ENCODE peak calls at places on chromosomes 6 and 20, in ten cellular contexts. U is GM12878, X is cardiac muscle cell, D is H7, K is astrocyte of the spinal cord, O is spleen, Z is IMR-90, R is tibial nerve, Y is ovary, J is heart left ventricle. V is an unnamed sample.

GRCh38 chr20:53943522-53944291 is 126.7 kb downstream of the BCAS1 start:
- DNase-seq in U (no peak), X (peak), D (peak), K (peak), O (no peak), Z (peak), R (no peak), Y (no peak), J (no peak), V (peak)

GRCh38 chr20:61120595-61121515 is 131.2 kb upstream of the CDH4 start:
- DNase-seq in U (no peak), X (peak), D (no peak), K (peak), O (no peak), Z (peak), R (peak), Y (no peak), J (peak), V (peak)

GRCh38 chr20:58503668-58504067 is 11.5 kb downstream of the APCDD1L start:
- DNase-seq in U (no peak), X (no peak), D (no peak), K (no peak), O (no peak), Z (no peak), R (no peak), Y (no peak), J (no peak), V (no peak)

GRCh38 chr6:130322673-130323268 is 43.0 kb upstream of the TMEM200A start:
- DNase-seq in U (peak), X (peak), D (peak), K (peak), O (no peak), Z (peak), R (peak), Y (peak), J (no peak), V (peak)

GRCh38 chr6:47934023-47934422 is 152.2 kb downstream of the OPN5 start:
- DNase-seq in U (no peak), X (no peak), D (no peak), K (no peak), O (no peak), Z (no peak), R (no peak), Y (no peak), J (peak), V (no peak)

GRCh38 chr6:11364971-11365397 is 132.5 kb upstream of the NEDD9 start:
- DNase-seq in U (no peak), X (peak), D (no peak), K (peak), O (no peak), Z (no peak), R (peak), Y (no peak), J (no peak), V (no peak)

GRCh38 chr6:43578748-43579147 is 2.8 kb downstream of the POLH start:
- DNase-seq in U (no peak), X (no peak), D (no peak), K (no peak), O (no peak), Z (peak), R (no peak), Y (no peak), J (no peak), V (peak)

GRCh38 chr6:26613717-26614683 is 17.2 kb downstream of the ABT1 start:
- DNase-seq in U (no peak), X (no peak), D (peak), K (no peak), O (no peak), Z (no peak), R (no peak), Y (no peak), J (no peak), V (no peak)

GRCh38 chr20:16729080-16729479 is 746 bp upstream of the SNRPB2 start:
- DNase-seq in U (no peak), X (no peak), D (no peak), K (no peak), O (no peak), Z (no peak), R (no peak), Y (no peak), J (no peak), V (no peak)

GRCh38 chr6:106223300-106223930 is 102.1 kb downstream of the ATG5 start:
- DNase-seq in U (peak), X (peak), D (peak), K (peak), O (no peak), Z (peak), R (peak), Y (no peak), J (no peak), V (peak)

GRCh38 chr6:16473908-16474791 is 235.8 kb downstream of the GMPR start:
- DNase-seq in U (peak), X (no peak), D (no peak), K (no peak), O (no peak), Z (no peak), R (no peak), Y (no peak), J (no peak), V (no peak)

GRCh38 chr6:41785689-41786450 is 1.6 kb upstream of the TOMM6 start:
- DNase-seq in U (no peak), X (peak), D (no peak), K (peak), O (no peak), Z (no peak), R (no peak), Y (no peak), J (no peak), V (no peak)

GRCh38 chr20:2917266-2917665 is 44.0 kb downstream of the PTPRA start:
- DNase-seq in U (no peak), X (no peak), D (no peak), K (no peak), O (no peak), Z (no peak), R (no peak), Y (no peak), J (no peak), V (no peak)

GRCh38 chr6:151417477-151417876 is 26.1 kb upstream of the ZBTB2 start:
- DNase-seq in U (no peak), X (no peak), D (no peak), K (no peak), O (no peak), Z (no peak), R (no peak), Y (no peak), J (no peak), V (no peak)

GRCh38 chr20:6061544-6061943 is 7.7 kb upstream of the LRRN4 start:
- DNase-seq in U (no peak), X (no peak), D (no peak), K (no peak), O (no peak), Z (no peak), R (no peak), Y (no peak), J (no peak), V (no peak)

GRCh38 chr6:7169296-7169721 is 61.5 kb downstream of the RREB1 start:
- DNase-seq in U (no peak), X (peak), D (no peak), K (no peak), O (no peak), Z (no peak), R (peak), Y (no peak), J (peak), V (peak)

GRCh38 chr6:41638801-41639555 is 710 bp downstream of the MDFI start:
- DNase-seq in U (no peak), X (peak), D (peak), K (peak), O (peak), Z (no peak), R (peak), Y (peak), J (peak), V (no peak)

GRCh38 chr20:1119128-1119505 is 715 bp downstream of the PSMF1 start:
- DNase-seq in U (no peak), X (no peak), D (peak), K (no peak), O (no peak), Z (no peak), R (no peak), Y (no peak), J (no peak), V (no peak)

GRCh38 chr20:41631826-41632225 is 13.6 kb upstream of the CHD6 start:
- DNase-seq in U (no peak), X (peak), D (no peak), K (peak), O (no peak), Z (peak), R (peak), Y (no peak), J (peak), V (peak)

GRCh38 chr6:120854583-120854982 is 479.7 kb downstream of the TBC1D32 start:
- DNase-seq in U (no peak), X (no peak), D (no peak), K (no peak), O (no peak), Z (no peak), R (no peak), Y (no peak), J (no peak), V (no peak)

GRCh38 chr6:145963216-145964068 is 716 bp downstream of the SHPRH start:
- DNase-seq in U (peak), X (peak), D (no peak), K (peak), O (no peak), Z (peak), R (no peak), Y (no peak), J (peak), V (peak)

GRCh38 chr6:14118444-14118843 is 872 bp downstream of the CD83 start:
- DNase-seq in U (no peak), X (no peak), D (no peak), K (no peak), O (no peak), Z (no peak), R (no peak), Y (no peak), J (no peak), V (no peak)
- H3K4me3 ChIP-seq in U (peak), X (no peak), D (no peak), K (no peak), O (peak), Z (no peak), R (no peak), Y (peak), J (peak), V (no peak)

GRCh38 chr6:18235524-18235923 is 28.8 kb downstream of the DEK start:
- DNase-seq in U (no peak), X (no peak), D (no peak), K (no peak), O (no peak), Z (no peak), R (no peak), Y (no peak), J (no peak), V (no peak)
- H3K4me3 ChIP-seq in U (no peak), X (no peak), D (no peak), K (no peak), O (no peak), Z (no peak), R (no peak), Y (no peak), J (no peak), V (no peak)

GRCh38 chr6:155110721-155111120 is 115.6 kb downstream of the TIAM2 start:
- DNase-seq in U (no peak), X (no peak), D (no peak), K (no peak), O (no peak), Z (no peak), R (no peak), Y (no peak), J (no peak), V (no peak)

GRCh38 chr6:155107432-155108069 is 112.4 kb downstream of the TIAM2 start:
- DNase-seq in U (no peak), X (no peak), D (no peak), K (no peak), O (no peak), Z (no peak), R (no peak), Y (no peak), J (no peak), V (no peak)

GRCh38 chr6:155103816-155104366 is 108.8 kb downstream of the TIAM2 start:
- DNase-seq in U (no peak), X (peak), D (peak), K (no peak), O (no peak), Z (no peak), R (no peak), Y (no peak), J (no peak), V (peak)

GRCh38 chr6:155106456-155107107 is 111.5 kb downstream of the TIAM2 start:
- DNase-seq in U (no peak), X (no peak), D (no peak), K (no peak), O (no peak), Z (no peak), R (no peak), Y (no peak), J (no peak), V (peak)

DNA sequence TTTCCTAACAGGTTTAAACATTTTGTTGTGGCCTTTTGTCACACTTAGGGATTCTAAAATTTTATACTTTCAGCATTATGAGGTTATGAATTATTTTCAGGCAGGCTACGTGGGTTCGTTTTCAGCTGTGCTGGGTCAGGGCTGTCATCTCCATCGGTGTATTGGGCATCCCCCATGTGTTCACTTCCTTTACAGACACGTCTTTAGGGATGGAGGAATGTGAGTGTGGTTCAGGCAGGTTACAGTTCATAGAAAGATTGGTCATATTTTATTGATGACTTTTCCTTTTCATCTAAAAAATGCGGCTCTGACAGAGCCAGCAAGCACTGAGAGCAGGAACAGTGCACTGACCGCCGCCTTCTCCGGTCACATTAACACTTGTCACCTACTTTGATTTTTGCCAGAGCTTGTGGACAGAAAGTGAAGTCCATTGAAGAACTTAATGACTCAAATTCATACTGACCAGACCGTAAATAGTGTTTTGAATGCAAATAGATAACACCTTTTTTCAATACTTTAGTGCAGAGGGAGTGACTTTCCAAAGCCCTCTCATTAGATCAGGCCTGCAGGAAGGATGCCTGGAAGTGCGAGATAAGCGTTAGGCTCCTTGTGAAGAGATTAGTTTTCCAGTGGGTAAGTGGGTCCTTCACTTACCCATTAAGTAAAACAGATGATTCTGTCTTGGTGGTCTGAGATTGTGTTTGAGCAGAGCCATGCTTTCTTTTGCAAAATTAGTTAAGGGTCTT is 113.1 kb downstream of the TIAM2 start:
- DNase-seq in U (no peak), X (no peak), D (no peak), K (no peak), O (no peak), Z (peak), R (no peak), Y (no peak), J (no peak), V (no peak)
- H3K4me3 ChIP-seq in U (no peak), X (no peak), D (no peak), K (no peak), O (no peak), Z (no peak), R (no peak), Y (no peak), J (peak), V (no peak)

GRCh38 chr6:165231177-165231576 is 78.2 kb downstream of the C6orf118 start:
- DNase-seq in U (no peak), X (no peak), D (no peak), K (no peak), O (no peak), Z (no peak), R (no peak), Y (no peak), J (no peak), V (no peak)
- H3K4me3 ChIP-seq in U (no peak), X (no peak), D (no peak), K (no peak), O (no peak), Z (no peak), R (no peak), Y (no peak), J (no peak), V (no peak)

GRCh38 chr6:21270501-21271290 is 322.9 kb upstream of the SOX4 start:
- DNase-seq in U (no peak), X (peak), D (no peak), K (no peak), O (no peak), Z (no peak), R (no peak), Y (no peak), J (no peak), V (no peak)
- H3K4me3 ChIP-seq in U (no peak), X (no peak), D (no peak), K (no peak), O (no peak), Z (no peak), R (no peak), Y (no peak), J (no peak), V (no peak)

GRCh38 chr20:63009044-63009961 is 2.5 kb upstream of the BHLHE23 start:
- DNase-seq in U (peak), X (peak), D (peak), K (peak), O (peak), Z (peak), R (peak), Y (peak), J (peak), V (peak)
- H3K4me3 ChIP-seq in U (peak), X (no peak), D (peak), K (no peak), O (peak), Z (no peak), R (no peak), Y (no peak), J (no peak), V (no peak)

DNA sequence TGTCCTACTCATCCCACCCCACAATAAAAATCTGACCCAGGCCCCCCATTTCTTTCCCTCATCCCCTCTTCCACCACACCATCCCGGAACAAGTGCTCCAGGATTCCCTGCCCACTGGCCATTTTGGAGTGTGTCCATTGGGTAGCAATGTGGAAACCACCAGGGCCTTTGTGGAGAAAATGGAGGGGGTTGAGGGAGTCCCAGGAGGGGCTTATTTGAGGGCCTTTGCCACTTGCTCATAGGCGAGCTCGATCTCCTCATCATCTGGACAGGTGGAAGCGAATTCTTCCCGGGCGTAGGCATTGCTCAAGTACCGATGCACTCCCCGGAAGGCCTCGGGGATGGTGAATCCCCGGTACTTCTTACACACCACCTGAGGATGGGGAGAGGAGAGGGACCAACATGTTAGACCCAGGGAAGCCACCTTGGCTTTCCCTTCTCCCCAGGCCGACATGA is 1.6 kb upstream of the DDAH2 start:
- DNase-seq in U (no peak), X (no peak), D (no peak), K (no peak), O (peak), Z (no peak), R (no peak), Y (peak), J (no peak), V (no peak)
- H3K4me3 ChIP-seq in U (no peak), X (peak), D (peak), K (peak), O (peak), Z (no peak), R (no peak), Y (no peak), J (peak), V (peak)

V was measured in AG10803.